ENCODE peak calls at places on chromosomes 16 and 17, in four cellular contexts. Y, T, B and L are unnamed samples.

GRCh38 chr16:50535506-50536257 is 12.5 kb upstream of the NKD1 start:
- DNase-seq in Y (no peak), T (no peak), B (no peak), L (no peak)

GRCh38 chr17:9488556-9488955 is 87.1 kb downstream of the STX8 start:
- DNase-seq in Y (no peak), T (no peak), B (no peak), L (no peak)

GRCh38 chr17:6555331-6556120 is 829 bp downstream of the PITPNM3 start:
- DNase-seq in T (no peak), Y (no peak), B (no peak), L (peak)

GRCh38 chr17:2207815-2208515 is 95.6 kb downstream of the SMG6 start:
- DNase-seq in Y (no peak), T (no peak), B (no peak), L (no peak)

GRCh38 chr16:74903095-74903494 is 81.8 kb downstream of the WDR59 start:
- DNase-seq in B (no peak), Y (no peak), T (no peak), L (no peak)

GRCh38 chr17:4412933-4413831 is 20.6 kb upstream of the SPNS3 start:
- DNase-seq in T (peak), Y (peak), B (peak), L (peak)

GRCh38 chr17:10251212-10251948 is 53.0 kb upstream of the GAS7 start:
- DNase-seq in T (no peak), Y (no peak), B (no peak), L (no peak)

GRCh38 chr16:12620150-12620549 is 183.5 kb downstream of the CPPED1 start:
- DNase-seq in T (no peak), Y (no peak), B (no peak), L (no peak)

GRCh38 chr17:12040478-12040877 is 19.8 kb downstream of the MAP2K4 start:
- DNase-seq in Y (no peak), B (no peak), T (no peak), L (no peak)

GRCh38 chr16:23410176-23410575 is 42.8 kb downstream of the COG7 start:
- DNase-seq in T (no peak), Y (no peak), B (no peak), L (no peak)

GRCh38 chr17:17681744-17682292 is 560 bp downstream of the RAI1 start:
- DNase-seq in Y (peak), T (no peak), B (no peak), L (peak)

GRCh38 chr17:65297384-65297783 is 160.2 kb downstream of the RGS9 start:
- DNase-seq in B (no peak), T (no peak), Y (no peak), L (no peak)

GRCh38 chr17:72702136-72702735 is 390.3 kb downstream of the SLC39A11 start:
- DNase-seq in Y (no peak), T (no peak), B (peak), L (no peak)

GRCh38 chr17:81432873-81433451 is 37.7 kb downstream of the BAHCC1 start:
- DNase-seq in B (no peak), Y (no peak), T (no peak), L (no peak)

DNA sequence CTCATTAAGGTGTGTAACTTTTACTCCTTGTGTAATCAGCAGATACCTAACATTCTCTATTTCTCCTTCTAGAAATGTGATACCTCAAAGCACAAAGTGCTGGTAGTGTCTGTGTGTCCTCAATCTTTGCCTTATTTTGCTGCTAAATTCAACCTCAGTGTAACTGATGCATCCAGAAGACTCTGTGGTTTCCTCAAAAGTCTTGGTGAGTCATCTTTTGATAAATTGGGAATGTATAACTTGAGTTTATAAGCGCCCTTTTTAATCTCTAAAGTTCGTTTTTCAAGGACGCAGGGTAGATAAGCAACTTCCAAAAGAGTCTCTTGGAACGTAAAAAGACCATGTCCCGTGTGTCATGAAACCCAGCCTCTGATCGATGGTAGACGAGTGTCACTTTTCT is 10.2 kb downstream of the NARF start:
- DNase-seq in T (no peak), B (no peak), Y (no peak), L (no peak)
- H3K4me3 ChIP-seq in T (no peak), B (no peak), Y (no peak), L (no peak)

GRCh38 chr17:39769974-39770587 is 32.3 kb downstream of the GRB7 start:
- DNase-seq in B (peak), T (peak), Y (no peak), L (no peak)
- H3K4me3 ChIP-seq in B (no peak), T (no peak), Y (no peak), L (no peak)

GRCh38 chr17:27741971-27742370 is 58.4 kb downstream of the NOS2 start:
- DNase-seq in Y (no peak), B (no peak), T (no peak), L (no peak)
- H3K4me3 ChIP-seq in Y (no peak), B (no peak), T (no peak), L (no peak)

DNA sequence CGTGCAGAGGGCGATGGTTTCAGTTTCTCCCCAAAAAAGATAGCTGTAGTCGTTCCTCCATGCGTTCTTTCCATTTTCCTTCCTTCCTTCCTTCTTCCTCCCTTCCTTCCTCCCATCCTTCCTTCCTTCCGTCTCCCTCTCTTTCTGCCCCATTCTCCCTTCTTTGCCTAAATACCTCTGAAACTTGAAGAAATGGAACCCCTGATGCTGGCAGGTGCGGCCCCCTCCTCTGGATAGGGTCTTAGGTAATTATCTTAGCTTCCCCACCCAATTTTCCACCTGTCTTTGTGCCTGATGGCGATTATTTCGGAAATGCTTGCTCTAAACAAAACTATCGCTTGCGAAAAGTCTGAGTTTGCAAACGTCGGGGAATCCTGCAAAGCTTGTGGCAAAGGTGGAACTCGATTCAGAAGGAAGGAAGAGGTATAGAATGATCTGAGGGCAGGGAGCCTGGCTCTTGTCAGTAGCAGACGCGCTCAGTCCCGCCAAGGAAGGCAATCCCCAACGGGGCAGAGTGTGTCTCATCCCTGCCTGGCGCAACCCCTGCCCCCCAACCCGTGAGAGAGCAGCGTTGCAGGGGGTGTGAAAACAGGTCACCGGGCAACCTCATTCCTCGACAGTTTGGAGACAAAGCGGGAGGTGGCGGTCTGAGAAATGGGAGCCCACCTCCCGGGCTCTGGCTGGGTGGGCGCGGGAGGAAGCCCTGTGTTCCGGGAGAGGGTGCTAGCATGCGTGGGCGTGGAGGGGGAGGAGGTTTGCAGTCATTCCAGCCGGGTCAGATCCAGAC is 2.9 kb upstream of the CBX8 start:
- DNase-seq in B (no peak), T (no peak), Y (no peak), L (no peak)
- H3K4me3 ChIP-seq in B (peak), T (no peak), Y (no peak), L (no peak)

DNA sequence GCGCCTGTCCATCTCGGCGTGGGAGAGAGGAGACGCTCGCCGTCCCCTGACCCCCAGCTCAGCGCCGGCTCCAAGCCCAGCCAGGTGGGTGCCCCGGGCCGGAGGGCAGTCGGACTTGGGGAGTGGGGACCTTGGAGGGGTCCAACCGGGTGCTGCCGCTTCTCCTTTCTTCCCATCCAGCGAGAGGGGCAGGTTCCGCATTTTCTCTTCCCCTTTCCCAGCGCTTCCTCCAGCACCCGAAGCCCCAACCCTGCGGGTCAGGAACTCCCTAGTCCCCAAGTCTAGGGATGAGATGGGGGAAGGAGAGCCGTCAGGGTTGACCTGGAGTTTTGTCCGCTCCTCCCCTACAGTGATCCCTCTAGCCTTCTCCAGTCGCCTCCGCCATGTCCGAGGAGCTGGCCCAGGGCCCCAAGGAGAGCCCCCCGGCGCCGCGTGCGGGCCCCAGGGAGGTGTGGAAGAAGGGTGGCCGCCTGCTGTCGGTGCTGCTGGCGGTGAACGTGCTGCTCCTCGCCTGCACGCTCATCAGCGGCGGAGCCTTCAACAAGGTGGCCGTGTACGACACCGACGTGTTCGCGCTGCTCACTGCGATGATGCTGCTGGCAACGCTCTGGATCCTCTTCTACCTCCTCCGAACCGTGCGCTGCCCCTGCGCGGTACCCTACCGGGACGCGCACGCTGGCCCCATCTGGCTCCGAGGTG is at the start of gene OTOP2:
- DNase-seq in T (no peak), B (no peak), Y (no peak), L (no peak)
- H3K4me3 ChIP-seq in T (no peak), B (peak), Y (peak), L (peak)

GRCh38 chr17:50641339-50641725 is 6.7 kb downstream of the ABCC3 start:
- DNase-seq in T (no peak), Y (no peak), B (no peak), L (no peak)

GRCh38 chr17:50638851-50639767 is 4.4 kb downstream of the ABCC3 start:
- DNase-seq in T (peak), Y (peak), B (peak), L (peak)

GRCh38 chr17:50642722-50643656 is 8.3 kb downstream of the ABCC3 start:
- DNase-seq in T (no peak), B (peak), Y (no peak), L (no peak)

GRCh38 chr17:50642071-50642721 is 7.5 kb downstream of the ABCC3 start:
- DNase-seq in T (no peak), B (no peak), Y (no peak), L (no peak)

GRCh38 chr17:50640701-50641338 is 6.1 kb downstream of the ABCC3 start:
- DNase-seq in B (peak), T (no peak), Y (no peak), L (no peak)
- H3K4me3 ChIP-seq in B (no peak), T (no peak), Y (no peak), L (no peak)

GRCh38 chr17:39150795-39151679 is at the start of gene PLXDC1:
- DNase-seq in T (no peak), B (no peak), Y (no peak), L (peak)
- H3K4me3 ChIP-seq in T (peak), B (peak), Y (peak), L (peak)

GRCh38 chr17:77706938-77707337 is 251.6 kb upstream of the TNRC6C start:
- DNase-seq in T (no peak), B (no peak), Y (no peak), L (no peak)

GRCh38 chr17:77709594-77709993 is 248.9 kb upstream of the TNRC6C start:
- DNase-seq in Y (no peak), B (no peak), T (no peak), L (no peak)

GRCh38 chr17:77708936-77709335 is 249.6 kb upstream of the TNRC6C start:
- DNase-seq in Y (no peak), B (no peak), T (no peak), L (no peak)

GRCh38 chr17:77707546-77707945 is 251.0 kb upstream of the TNRC6C start:
- DNase-seq in T (no peak), Y (no peak), B (no peak), L (no peak)

DNA sequence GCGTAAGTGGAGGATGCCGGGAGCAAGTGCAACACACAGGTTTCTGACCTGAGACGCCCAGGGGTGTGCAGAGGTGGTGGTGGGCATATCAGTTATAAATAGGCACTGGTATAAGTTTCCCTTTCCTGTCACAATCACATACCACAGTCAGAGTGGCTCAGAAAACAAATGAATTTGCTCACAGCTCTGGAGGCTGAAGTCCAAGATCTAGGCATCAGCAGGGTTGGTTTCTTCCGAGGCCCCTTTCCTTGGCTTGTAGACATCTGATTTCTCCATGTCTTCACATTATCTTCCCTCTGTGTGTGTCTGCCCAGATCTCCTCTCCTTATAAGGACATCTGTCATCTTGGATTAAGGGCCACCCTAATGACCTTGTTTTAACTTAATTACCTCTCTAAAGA is 250.5 kb upstream of the TNRC6C start:
- DNase-seq in T (no peak), B (no peak), Y (no peak), L (no peak)
- H3K4me3 ChIP-seq in T (no peak), B (no peak), Y (no peak), L (no peak)

DNA sequence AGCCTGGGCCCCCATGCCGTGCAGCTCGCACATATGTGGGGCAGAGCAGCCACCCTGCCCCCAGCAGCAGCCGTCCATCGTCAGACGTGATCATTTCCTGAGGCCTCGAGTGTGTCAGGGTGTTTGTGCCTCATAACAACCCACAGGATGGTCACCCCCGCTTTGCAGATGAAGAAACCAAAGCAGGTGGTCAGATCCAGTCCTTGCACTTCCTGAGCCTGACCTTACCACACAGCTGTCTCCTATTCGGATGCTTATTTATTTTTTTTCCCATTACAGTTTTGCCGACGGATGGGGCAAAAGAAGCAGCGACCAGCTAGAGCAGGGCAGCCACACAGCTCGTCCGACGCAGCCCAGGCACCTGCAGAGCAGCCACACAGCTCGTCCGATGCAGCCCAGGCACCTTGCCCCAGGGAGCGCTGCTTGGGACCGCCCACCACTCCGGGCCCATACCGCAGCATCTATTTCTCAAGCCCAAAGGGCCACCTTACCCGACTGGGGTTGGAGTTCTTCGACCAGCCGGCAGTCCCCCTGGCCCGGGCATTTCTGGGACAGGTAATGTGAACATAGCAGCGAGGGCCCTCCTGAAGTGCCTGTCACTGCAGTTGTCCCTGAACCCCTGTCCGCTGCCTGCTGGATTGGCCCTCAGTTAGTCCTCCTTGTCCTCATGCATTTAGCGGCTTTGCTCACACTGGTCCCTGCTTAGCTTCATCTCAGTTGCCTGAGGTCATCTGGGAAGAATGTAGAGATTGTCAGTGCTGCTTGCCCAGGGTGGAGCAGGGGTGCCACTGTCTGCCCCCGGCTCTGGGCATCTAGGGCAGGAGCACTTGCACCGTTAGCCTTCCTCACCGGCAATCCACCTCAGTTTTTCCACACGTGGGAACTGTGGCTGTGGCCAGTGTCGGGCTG is 1.4 kb downstream of the MPG start:
- DNase-seq in B (no peak), Y (no peak), T (no peak), L (no peak)
- H3K4me3 ChIP-seq in B (peak), Y (peak), T (peak), L (peak)

DNA sequence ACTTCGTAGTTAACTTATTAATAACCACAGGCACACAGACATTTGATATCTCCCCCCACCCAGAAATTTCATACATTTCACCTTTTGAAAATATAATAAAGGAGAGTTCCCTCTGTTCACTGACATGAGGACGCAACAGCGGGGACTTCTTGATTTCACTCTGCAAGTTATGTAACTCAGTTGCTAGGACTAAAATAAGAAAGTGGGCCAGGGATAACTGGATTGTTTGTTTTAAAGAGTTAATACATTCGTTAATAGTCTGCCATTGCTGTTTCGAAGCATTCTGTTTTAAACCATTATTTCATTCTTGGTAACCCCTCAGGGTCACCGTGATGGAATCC is 1.2 kb downstream of the RHOT1 start:
- DNase-seq in T (no peak), B (no peak), Y (no peak), L (no peak)
- H3K4me3 ChIP-seq in T (peak), B (peak), Y (peak), L (peak)